ENCODE peak calls at places on chromosomes 16 and 17, in five cellular contexts. U is PC-9, O is tibial nerve, A is H1, J is psoas muscle. M is an unnamed sample.

GRCh38 chr16:2339521-2340484 is 725 bp downstream of the ABCA3 start:
- DNase-seq in U (no peak), O (peak; percentile 8), A (peak; percentile 80), J (peak; percentile 79), M (no peak)

GRCh38 chr16:13550254-13550653 is 369.7 kb upstream of the ERCC4 start:
- DNase-seq in U (no peak), O (no peak), A (no peak), J (no peak), M (no peak)

GRCh38 chr17:79995691-79996090 is 40.0 kb downstream of the TBC1D16 start:
- DNase-seq in U (no peak), O (no peak), A (no peak), J (no peak), M (no peak)

GRCh38 chr17:7313028-7313889 is 1.9 kb downstream of the GPS2 start:
- DNase-seq in U (peak; percentile 54), O (no peak), A (peak; percentile 52), J (no peak), M (no peak)

GRCh38 chr17:45235071-45236001 is 13.7 kb downstream of the FMNL1 start:
- DNase-seq in U (peak; percentile 43), O (peak; percentile 90), A (peak; percentile 92), J (peak; percentile 85), M (peak; percentile 58)

GRCh38 chr17:17379197-17379991 is 76.2 kb downstream of the NT5M start:
- DNase-seq in U (no peak), O (no peak), A (no peak), J (no peak), M (no peak)

GRCh38 chr16:19113577-19114358 is at the start of gene ITPRIPL2:
- DNase-seq in U (peak; percentile 90), O (peak; percentile 75), A (peak; percentile 74), J (peak; percentile 94), M (no peak)

GRCh38 chr17:28008526-28008925 is 34.0 kb upstream of the NLK start:
- DNase-seq in U (peak; percentile 54), O (peak; percentile 5), A (peak; percentile 84), J (no peak), M (no peak)

GRCh38 chr17:1653735-1654134 is 4.1 kb upstream of the RILP start:
- DNase-seq in U (no peak), O (no peak), A (no peak), J (no peak), M (no peak)

GRCh38 chr17:8995711-8996110 is 25.6 kb upstream of the NTN1 start:
- DNase-seq in U (no peak), O (no peak), A (no peak), J (no peak), M (no peak)

GRCh38 chr17:37849617-37849972 is 74.6 kb upstream of the TBC1D3K start:
- DNase-seq in U (no peak), O (no peak), A (no peak), J (no peak), M (no peak)

GRCh38 chr17:7989781-7990655 is 12.4 kb upstream of the GUCY2D start:
- DNase-seq in U (peak; percentile 40), O (peak; percentile 96), A (peak; percentile 100), J (peak; percentile 90), M (peak; percentile 85)

GRCh38 chr17:69141802-69142472 is at the start of gene ABCA6:
- DNase-seq in U (no peak), O (peak; percentile 37), A (no peak), J (no peak), M (no peak)

GRCh38 chr17:72414032-72414396 is 293.2 kb downstream of the SOX9 start:
- DNase-seq in U (no peak), O (no peak), A (no peak), J (no peak), M (no peak)

GRCh38 chr17:10888858-10889257 is 51.0 kb upstream of the PIRT start:
- DNase-seq in U (no peak), O (no peak), A (no peak), J (no peak), M (no peak)

GRCh38 chr17:17027442-17028058 is 14.7 kb upstream of the MPRIP start:
- DNase-seq in U (no peak), O (no peak), A (no peak), J (no peak), M (no peak)

GRCh38 chr17:73360961-73361761 is 49.4 kb upstream of the CDC42EP4 start:
- DNase-seq in U (no peak), O (no peak), A (peak; percentile 72), J (no peak), M (no peak)

GRCh38 chr16:8620535-8620934 is 963 bp upstream of the METTL22 start:
- DNase-seq in U (no peak), O (no peak), A (no peak), J (no peak), M (no peak)

GRCh38 chr17:77493901-77494663 is 353.3 kb downstream of the SEC14L1 start:
- DNase-seq in U (no peak), O (no peak), A (no peak), J (peak; percentile 34), M (no peak)

GRCh38 chr16:80509872-80510271 is 30.9 kb upstream of the DYNLRB2 start:
- DNase-seq in U (no peak), O (no peak), A (no peak), J (no peak), M (no peak)

GRCh38 chr17:16297367-16298139 is 55.7 kb downstream of the CENPV start:
- DNase-seq in U (no peak), O (no peak), A (peak; percentile 53), J (no peak), M (no peak)

GRCh38 chr16:89322381-89323119 is 105.0 kb downstream of the ZNF778 start:
- DNase-seq in U (peak; percentile 56), O (no peak), A (no peak), J (peak; percentile 95), M (no peak)

GRCh38 chr17:2215616-2216364 is 87.8 kb downstream of the SMG6 start:
- DNase-seq in U (no peak), O (peak; percentile 73), A (peak; percentile 59), J (peak; percentile 75), M (peak; percentile 53)

GRCh38 chr17:7015587-7016020 is 3.2 kb downstream of the RNASEK start:
- DNase-seq in U (no peak), O (no peak), A (no peak), J (no peak), M (no peak)

GRCh38 chr17:38871992-38872605 is 2.2 kb downstream of the LASP1 start:
- DNase-seq in U (no peak), O (no peak), A (no peak), J (no peak), M (no peak)

GRCh38 chr17:69729937-69730336 is 315.4 kb downstream of the MAP2K6 start:
- DNase-seq in U (peak; percentile 72), O (no peak), A (no peak), J (no peak), M (no peak)

GRCh38 chr17:30905742-30906100 is 317 bp downstream of the TEFM start:
- DNase-seq in U (no peak), O (no peak), A (no peak), J (no peak), M (no peak)

GRCh38 chr17:80637286-80637703 is 92.7 kb downstream of the RPTOR start:
- DNase-seq in U (no peak), O (no peak), A (no peak), J (peak; percentile 34), M (no peak)

GRCh38 chr17:63740464-63741181 is 976 bp downstream of the STRADA start:
- DNase-seq in U (no peak), O (no peak), A (no peak), J (no peak), M (no peak)

GRCh38 chr17:76772842-76773521 is 35.1 kb downstream of the MFSD11 start:
- DNase-seq in U (peak; percentile 66), O (no peak), A (no peak), J (no peak), M (peak; percentile 72)

GRCh38 chr17:64358261-64358788 is 32.3 kb downstream of the PECAM1 start:
- DNase-seq in U (no peak), O (no peak), A (no peak), J (no peak), M (no peak)

GRCh38 chr17:78940241-78940640 is 15.1 kb upstream of the TIMP2 start:
- DNase-seq in U (no peak), O (no peak), A (no peak), J (no peak), M (no peak)
- H3K4me1 ChIP-seq in U (peaks cover 3% of the 10 kb centered on the region), O (peaks cover 27% of the 10 kb centered on the region), A (peaks cover 4% of the 10 kb centered on the region), J (peaks cover 22% of the 10 kb centered on the region), M (no peaks in the 10 kb centered on the region)

DNA sequence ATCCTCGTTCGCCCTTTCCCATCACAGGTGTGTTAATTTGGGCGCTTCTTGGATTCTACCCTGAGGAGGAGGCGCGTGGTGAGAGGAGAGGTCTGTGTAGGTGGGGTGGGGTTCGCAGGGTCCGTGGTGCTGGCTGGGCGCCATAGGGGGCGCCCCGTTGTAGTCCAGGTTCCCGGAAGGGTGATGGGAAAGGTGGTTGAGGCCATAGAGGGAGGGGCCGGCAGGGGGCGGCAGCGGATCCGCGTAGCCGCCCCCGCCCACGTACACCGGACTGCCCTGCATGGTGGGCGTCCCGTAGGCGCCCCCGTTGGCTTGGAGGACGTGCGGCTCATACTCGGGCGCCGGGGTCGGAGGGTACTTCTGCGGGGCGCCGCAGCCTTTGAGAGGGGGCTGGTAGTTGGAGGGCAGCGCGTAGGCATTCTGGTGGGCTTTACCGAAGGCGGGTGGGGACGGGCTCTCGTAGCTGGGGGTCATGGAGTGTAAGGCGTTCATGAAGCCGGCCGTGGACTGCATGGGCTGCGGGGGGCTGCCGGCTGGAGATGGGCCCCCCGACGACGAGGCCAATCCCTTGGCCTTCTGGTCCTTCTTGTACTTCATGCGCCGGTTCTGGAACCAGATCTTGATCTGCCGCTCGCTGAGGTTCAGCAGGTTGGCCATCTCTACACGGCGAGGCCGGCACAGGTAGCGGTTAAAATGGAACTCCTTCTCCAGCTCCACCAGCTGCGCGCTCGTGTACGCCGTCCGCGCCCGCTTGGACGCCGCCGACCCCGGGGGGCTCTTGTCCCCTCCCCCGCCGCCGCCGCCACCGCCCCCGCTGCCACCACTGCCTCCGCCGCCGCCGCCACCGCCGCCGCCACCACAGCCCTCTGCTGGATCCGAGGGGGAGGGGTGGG is 5.7 kb upstream of the HOXB2 start:
- DNase-seq in U (no peak), O (no peak), A (no peak), J (no peak), M (no peak)
- H3K4me3 ChIP-seq in U (no peak overlapping the region), O (no peak overlapping the region), A (peak overlapping the region; percentile 12), J (no peak overlapping the region), M (no peak overlapping the region)

DNA sequence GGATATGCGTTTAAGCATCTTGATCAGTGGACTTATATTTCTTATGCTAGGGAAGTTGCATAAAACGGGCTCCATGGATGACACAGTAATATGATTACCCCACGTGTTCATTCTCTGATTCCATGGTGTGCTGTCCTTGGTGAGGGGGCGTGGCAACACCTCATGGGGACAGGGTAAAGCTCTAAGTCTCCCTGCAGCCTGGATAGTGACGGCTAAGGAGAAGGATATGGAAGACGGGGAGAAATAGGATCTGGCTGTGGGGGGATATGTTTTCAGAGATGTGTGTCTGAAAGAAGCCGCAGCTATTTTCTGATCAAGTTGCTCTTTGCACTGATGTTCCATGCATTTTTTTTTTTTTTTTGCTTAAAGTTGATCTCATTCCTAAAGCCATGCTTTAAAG is 84.3 kb downstream of the MARCHF10 start:
- DNase-seq in U (no peak), O (no peak), A (no peak), J (no peak), M (no peak)
- H3K27ac ChIP-seq in U (no peak overlapping the region), O (no peak overlapping the region), A (no peak overlapping the region), J (no peak overlapping the region), M (peak overlapping the region; percentile 54)

DNA sequence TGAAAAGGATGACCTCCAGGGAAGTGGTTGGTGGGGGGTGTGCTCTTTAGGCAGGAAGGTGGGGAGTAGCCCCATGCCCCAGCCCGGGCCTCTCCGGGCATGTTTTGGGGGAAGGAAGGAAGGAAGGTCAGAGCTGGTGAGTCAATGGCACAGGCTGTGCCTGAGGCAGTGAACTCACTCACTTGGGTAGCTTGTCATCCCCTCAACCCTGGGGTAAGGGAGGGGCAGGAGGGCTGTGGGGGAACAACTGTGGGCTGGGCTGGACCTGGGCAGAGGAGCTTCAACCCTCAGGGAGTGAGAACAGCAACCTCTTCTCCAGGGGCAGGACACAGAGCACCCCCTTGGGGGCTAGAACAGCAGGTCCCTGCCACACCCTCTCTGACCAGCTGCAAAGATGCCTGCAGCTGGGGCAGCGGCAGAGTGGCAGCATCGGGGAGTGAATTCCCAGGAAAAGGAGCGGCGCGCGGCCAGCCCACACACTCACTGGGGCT is 6.3 kb downstream of the CSF3 start:
- DNase-seq in U (peak; percentile 90), O (no peak), A (no peak), J (peak; percentile 88), M (no peak)
- H3K4me1 ChIP-seq in U (peaks cover 63% of the 10 kb centered on the region), O (peaks cover 60% of the 10 kb centered on the region), A (peaks cover 20% of the 10 kb centered on the region), J (peaks cover 75% of the 10 kb centered on the region), M (peaks cover 4% of the 10 kb centered on the region)

M was measured in effector memory CD4-positive, alpha-beta T cell.